ENCODE peak calls at places on chromosomes 5 and 9, in five cellular contexts. L is skeletal muscle cell, N is GM23248, F is A549, W is upper lobe of right lung. P is an unnamed sample.

GRCh38 chr5:56460681-56461191 is 227.6 kb upstream of the ANKRD55 start:
- DNase-seq in F (no peak), W (no peak), L (no peak), N (no peak), P (no peak)

GRCh38 chr9:99491408-99492259 is 269.6 kb downstream of the SEC61B start:
- DNase-seq in L (peak), N (peak), F (no peak), W (no peak), P (no peak)

GRCh38 chr5:123802298-123802951 is 290.4 kb downstream of the CSNK1G3 start:
- DNase-seq in F (no peak), W (no peak), L (no peak), N (no peak), P (no peak)

GRCh38 chr9:138096192-138096845 is 218.7 kb downstream of the CACNA1B start:
- DNase-seq in L (no peak), N (no peak), F (no peak), W (peak), P (peak)

GRCh38 chr5:91379602-91380490 is 3.3 kb downstream of the ARRDC3 start:
- DNase-seq in F (peak), N (peak), L (peak), W (peak), P (peak)

GRCh38 chr5:146068136-146068717 is 37.1 kb downstream of the PLAC8L1 start:
- DNase-seq in N (no peak), W (no peak), F (no peak), L (no peak), P (peak)

GRCh38 chr9:10108815-10109214 is 504.0 kb downstream of the PTPRD start:
- DNase-seq in N (no peak), W (no peak), L (no peak), F (no peak), P (no peak)

GRCh38 chr9:108617661-108618060 is 238.1 kb downstream of the ACTL7B start:
- DNase-seq in F (no peak), W (no peak), N (no peak), L (no peak), P (no peak)

GRCh38 chr9:32427111-32427873 is 42.8 kb downstream of the ACO1 start:
- DNase-seq in N (peak), F (no peak), L (no peak), W (no peak), P (no peak)

GRCh38 chr5:83360573-83360972 is 111.0 kb upstream of the VCAN start:
- DNase-seq in L (no peak), W (no peak), F (no peak), N (no peak), P (no peak)

GRCh38 chr5:173772407-173773059 is 115.6 kb upstream of the CPEB4 start:
- DNase-seq in F (no peak), L (no peak), W (no peak), N (no peak), P (no peak)

GRCh38 chr9:69620731-69621130 is 51.4 kb downstream of the APBA1 start:
- DNase-seq in F (no peak), W (no peak), L (no peak), N (no peak), P (no peak)
- H3K4me3 ChIP-seq in F (no peak), W (no peak), L (no peak), N (no peak), P (no peak)

DNA sequence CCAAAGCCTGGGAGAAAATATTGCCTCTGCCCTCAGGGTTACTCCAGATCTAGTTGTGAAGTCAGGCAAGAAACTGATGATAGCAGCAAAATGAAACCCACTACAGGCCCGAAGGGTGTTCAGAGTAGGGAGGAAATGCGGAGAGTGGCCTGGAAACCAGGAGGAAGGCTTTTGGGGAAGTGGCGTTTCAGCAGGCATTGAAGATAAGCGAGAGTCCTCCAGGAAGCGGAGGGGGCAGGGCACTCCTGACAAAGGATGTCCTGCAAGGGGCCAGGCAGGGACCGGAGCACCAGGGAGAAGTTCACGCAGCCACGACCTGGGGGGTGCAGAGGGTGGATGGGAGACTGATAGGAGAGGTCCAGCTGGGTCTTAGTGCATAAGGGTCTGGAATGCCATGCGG is 7.8 kb upstream of the FOXI1 start:
- DNase-seq in W (no peak), N (no peak), L (no peak), F (no peak), P (no peak)
- H3K4me3 ChIP-seq in W (no peak), N (no peak), L (no peak), F (no peak), P (no peak)

GRCh38 chr5:73233461-73234151 is 60.6 kb downstream of the TMEM174 start:
- DNase-seq in W (no peak), N (no peak), L (no peak), F (no peak), P (no peak)

GRCh38 chr5:73234156-73234555 is 61.2 kb downstream of the TMEM174 start:
- DNase-seq in L (no peak), W (no peak), F (no peak), N (no peak), P (no peak)

GRCh38 chr5:73232266-73233041 is 59.5 kb downstream of the TMEM174 start:
- DNase-seq in F (no peak), W (no peak), N (peak), L (no peak), P (no peak)

GRCh38 chr5:73231245-73231778 is 58.3 kb downstream of the TMEM174 start:
- DNase-seq in W (no peak), L (no peak), N (no peak), F (no peak), P (no peak)

DNA sequence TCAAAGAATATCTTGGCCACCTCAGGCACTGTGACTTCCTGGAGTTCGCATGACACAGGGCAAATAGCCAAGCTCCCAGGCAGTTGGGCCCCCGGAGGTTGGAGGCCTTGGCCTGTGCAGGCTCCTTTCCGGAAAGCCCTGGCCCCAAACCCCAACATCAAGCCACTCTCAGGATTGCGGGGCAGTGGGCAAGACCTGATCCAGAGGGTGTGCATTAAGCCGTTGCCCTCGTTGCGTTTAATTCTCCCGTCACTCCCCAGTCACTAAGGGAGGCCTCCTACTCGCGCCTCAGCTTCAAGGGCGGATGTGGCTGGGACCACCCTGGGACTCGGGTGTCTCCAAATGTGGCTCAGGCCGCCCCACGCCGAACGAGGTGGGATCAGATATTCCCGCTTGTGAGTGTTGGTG is 60.1 kb downstream of the TMEM174 start:
- DNase-seq in W (no peak), L (no peak), F (no peak), N (no peak), P (no peak)
- H3K4me3 ChIP-seq in W (peak), L (no peak), F (no peak), N (no peak), P (peak)

GRCh38 chr9:96874201-96874785 is 20.0 kb upstream of the ZNF782 start:
- DNase-seq in N (no peak), L (no peak), F (no peak), W (no peak), P (no peak)

GRCh38 chr9:96877269-96877668 is 23.0 kb upstream of the ZNF782 start:
- DNase-seq in L (no peak), W (no peak), F (no peak), N (no peak), P (no peak)

GRCh38 chr9:96871176-96871575 is 16.9 kb upstream of the ZNF782 start:
- DNase-seq in N (peak), W (no peak), F (no peak), L (no peak), P (no peak)

GRCh38 chr9:96875460-96876142 is 21.3 kb upstream of the ZNF782 start:
- DNase-seq in L (peak), F (peak), N (peak), W (peak), P (no peak)

DNA sequence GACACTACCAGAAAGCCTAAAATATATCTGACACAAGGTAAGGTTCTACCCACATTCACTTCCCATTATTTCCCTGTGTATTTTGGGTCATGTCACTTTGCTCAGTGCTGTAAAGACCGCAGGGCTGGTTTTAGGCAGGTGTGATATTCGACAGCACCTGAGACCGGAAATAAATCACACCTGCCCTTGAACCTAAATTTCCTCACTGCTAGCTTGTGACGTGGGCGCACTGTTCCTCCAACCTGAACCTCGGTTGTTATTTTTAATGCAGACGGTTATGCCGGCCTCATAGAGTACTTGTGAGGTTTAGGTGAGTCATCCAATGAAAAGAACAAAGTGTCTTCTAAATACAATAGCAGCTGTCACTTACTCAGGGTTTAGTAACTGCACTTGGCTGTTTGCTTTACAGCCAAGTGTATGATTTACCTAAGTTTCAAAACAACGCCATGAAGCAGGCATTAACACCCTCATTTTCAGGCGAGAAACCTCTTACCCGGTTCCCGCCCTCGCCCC is 20.7 kb upstream of the ZNF782 start:
- DNase-seq in N (peak), W (no peak), L (peak), F (peak), P (no peak)
- H3K4me3 ChIP-seq in N (peak), W (peak), L (peak), F (peak), P (peak)

DNA sequence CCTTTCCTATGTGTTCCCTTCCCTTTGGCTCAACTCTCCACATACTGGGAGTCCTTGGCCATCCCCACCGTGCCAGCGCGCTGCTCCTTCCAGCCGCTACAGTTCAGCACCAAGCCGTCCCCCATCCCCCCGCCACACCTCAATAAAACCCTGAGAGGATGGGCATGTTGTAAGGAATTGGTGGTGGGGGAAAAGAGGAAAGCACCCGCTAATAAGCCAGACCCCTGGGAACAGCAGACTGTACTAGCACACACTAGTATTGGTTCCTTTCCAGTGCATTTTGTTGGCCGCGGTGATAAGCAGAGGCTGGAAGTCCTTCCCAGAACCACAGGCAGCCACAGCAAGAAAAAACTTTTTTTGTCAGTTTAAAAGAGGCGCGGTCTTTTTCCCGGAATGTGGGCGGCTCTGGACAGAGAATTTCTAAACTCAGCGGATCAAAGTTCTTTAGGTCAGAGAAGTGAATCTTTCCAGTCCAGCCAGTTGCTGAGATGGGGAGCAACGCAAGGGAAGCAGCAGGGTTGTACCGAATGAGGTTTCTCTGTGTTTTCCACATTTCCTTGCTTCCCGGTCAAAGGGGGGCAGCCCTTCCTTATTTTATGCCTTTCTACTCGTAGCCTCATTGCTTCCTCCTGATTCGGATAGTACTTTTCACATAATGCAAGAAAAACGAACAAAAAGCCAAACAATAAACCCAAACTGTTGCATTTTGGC is 2.1 kb downstream of the CHSY3 start:
- DNase-seq in F (no peak), L (no peak), W (peak), N (peak), P (peak)
- H3K4me3 ChIP-seq in F (peak), L (peak), W (peak), N (peak), P (peak)

GRCh38 chr9:84261082-84261746 is 79.3 kb downstream of the SLC28A3 start:
- DNase-seq in F (peak), W (peak), N (peak), L (peak), P (peak)
- H3K4me3 ChIP-seq in F (no peak), W (no peak), N (peak), L (no peak), P (peak)